ENCODE peak calls at places on chromosomes 13 and 19, in eight cellular contexts. One of them, this sample, is unnamed.

GRCh38 chr13:46660859-46661258 is 107.9 kb downstream of the LRCH1 start:
- DNase-seq in SHP77 treated with DMSO at 0.1 percent for 48 hours: no peak
- DNase-seq in caudate nucleus: no peak
- DNase-seq in activated CD4-positive, alpha-beta T cell treated with anti-CD3 and anti-CD28 coated beads, Interleukin-2, amount 50 U/mL, for 4 hours: no peak
- DNase-seq in nucleus accumbens: no peak
- DNase-seq in H54: no peak
- DNase-seq in suprapubic skin: no peak
- DNase-seq in activated CD8-positive, alpha-beta memory T cell treated with anti-CD3 and anti-CD28 coated beads for 4 hours: no peak
- DNase-seq in this sample: no peak

GRCh38 chr13:69769637-69770036 is 338.0 kb upstream of the ATXN8OS start:
- DNase-seq in caudate nucleus: no peak
- DNase-seq in suprapubic skin: no peak
- DNase-seq in activated CD8-positive, alpha-beta memory T cell treated with anti-CD3 and anti-CD28 coated beads for 4 hours: no peak
- DNase-seq in H54: no peak
- DNase-seq in activated CD4-positive, alpha-beta T cell treated with anti-CD3 and anti-CD28 coated beads, Interleukin-2, amount 50 U/mL, for 4 hours: no peak
- DNase-seq in nucleus accumbens: no peak
- DNase-seq in SHP77 treated with DMSO at 0.1 percent for 48 hours: no peak
- DNase-seq in this sample: no peak

GRCh38 chr13:25686831-25687495 is 315.2 kb downstream of the ATP8A2 start:
- DNase-seq in activated CD4-positive, alpha-beta T cell treated with anti-CD3 and anti-CD28 coated beads, Interleukin-2, amount 50 U/mL, for 4 hours: no peak
- DNase-seq in SHP77 treated with DMSO at 0.1 percent for 48 hours: peak; percentile 93
- DNase-seq in caudate nucleus: no peak
- DNase-seq in H54: no peak
- DNase-seq in suprapubic skin: no peak
- DNase-seq in nucleus accumbens: no peak
- DNase-seq in activated CD8-positive, alpha-beta memory T cell treated with anti-CD3 and anti-CD28 coated beads for 4 hours: no peak
- DNase-seq in this sample: no peak

GRCh38 chr19:14112809-14113385 is 4.7 kb downstream of the PRKACA start:
- DNase-seq in activated CD4-positive, alpha-beta T cell treated with anti-CD3 and anti-CD28 coated beads, Interleukin-2, amount 50 U/mL, for 4 hours: no peak
- DNase-seq in caudate nucleus: no peak
- DNase-seq in suprapubic skin: peak; percentile 70
- DNase-seq in SHP77 treated with DMSO at 0.1 percent for 48 hours: no peak
- DNase-seq in H54: no peak
- DNase-seq in activated CD8-positive, alpha-beta memory T cell treated with anti-CD3 and anti-CD28 coated beads for 4 hours: no peak
- DNase-seq in nucleus accumbens: no peak
- DNase-seq in this sample: no peak

GRCh38 chr19:3655402-3656072 is 28.9 kb upstream of the CACTIN start:
- DNase-seq in nucleus accumbens: no peak
- DNase-seq in suprapubic skin: no peak
- DNase-seq in H54: peak; percentile 100
- DNase-seq in activated CD8-positive, alpha-beta memory T cell treated with anti-CD3 and anti-CD28 coated beads for 4 hours: no peak
- DNase-seq in activated CD4-positive, alpha-beta T cell treated with anti-CD3 and anti-CD28 coated beads, Interleukin-2, amount 50 U/mL, for 4 hours: no peak
- DNase-seq in caudate nucleus: no peak
- DNase-seq in SHP77 treated with DMSO at 0.1 percent for 48 hours: no peak
- DNase-seq in this sample: no peak

GRCh38 chr19:44813331-44814131 is 4.6 kb downstream of the BCAM start:
- DNase-seq in activated CD8-positive, alpha-beta memory T cell treated with anti-CD3 and anti-CD28 coated beads for 4 hours: no peak
- DNase-seq in suprapubic skin: peak; percentile 61
- DNase-seq in activated CD4-positive, alpha-beta T cell treated with anti-CD3 and anti-CD28 coated beads, Interleukin-2, amount 50 U/mL, for 4 hours: no peak
- DNase-seq in H54: no peak
- DNase-seq in SHP77 treated with DMSO at 0.1 percent for 48 hours: no peak
- DNase-seq in caudate nucleus: no peak
- DNase-seq in nucleus accumbens: no peak
- DNase-seq in this sample: no peak

GRCh38 chr13:53092931-53093330 is 64.3 kb downstream of the OLFM4 start:
- DNase-seq in caudate nucleus: no peak
- DNase-seq in activated CD8-positive, alpha-beta memory T cell treated with anti-CD3 and anti-CD28 coated beads for 4 hours: no peak
- DNase-seq in suprapubic skin: no peak
- DNase-seq in nucleus accumbens: no peak
- DNase-seq in SHP77 treated with DMSO at 0.1 percent for 48 hours: no peak
- DNase-seq in H54: no peak
- DNase-seq in activated CD4-positive, alpha-beta T cell treated with anti-CD3 and anti-CD28 coated beads, Interleukin-2, amount 50 U/mL, for 4 hours: no peak
- DNase-seq in this sample: no peak

GRCh38 chr19:1469200-1469935 is 9.6 kb downstream of the C19orf25 start:
- DNase-seq in activated CD4-positive, alpha-beta T cell treated with anti-CD3 and anti-CD28 coated beads, Interleukin-2, amount 50 U/mL, for 4 hours: no peak
- DNase-seq in nucleus accumbens: no peak
- DNase-seq in caudate nucleus: no peak
- DNase-seq in activated CD8-positive, alpha-beta memory T cell treated with anti-CD3 and anti-CD28 coated beads for 4 hours: no peak
- DNase-seq in H54: no peak
- DNase-seq in suprapubic skin: no peak
- DNase-seq in SHP77 treated with DMSO at 0.1 percent for 48 hours: no peak
- DNase-seq in this sample: no peak

GRCh38 chr13:108306768-108307332 is 37.3 kb downstream of the TNFSF13B start:
- DNase-seq in suprapubic skin: no peak
- DNase-seq in activated CD4-positive, alpha-beta T cell treated with anti-CD3 and anti-CD28 coated beads, Interleukin-2, amount 50 U/mL, for 4 hours: no peak
- DNase-seq in nucleus accumbens: no peak
- DNase-seq in SHP77 treated with DMSO at 0.1 percent for 48 hours: no peak
- DNase-seq in activated CD8-positive, alpha-beta memory T cell treated with anti-CD3 and anti-CD28 coated beads for 4 hours: no peak
- DNase-seq in H54: no peak
- DNase-seq in caudate nucleus: no peak
- DNase-seq in this sample: no peak

GRCh38 chr13:107730835-107731234 is 484.5 kb downstream of the LIG4 start:
- DNase-seq in nucleus accumbens: no peak
- DNase-seq in caudate nucleus: no peak
- DNase-seq in activated CD4-positive, alpha-beta T cell treated with anti-CD3 and anti-CD28 coated beads, Interleukin-2, amount 50 U/mL, for 4 hours: no peak
- DNase-seq in SHP77 treated with DMSO at 0.1 percent for 48 hours: no peak
- DNase-seq in suprapubic skin: no peak
- DNase-seq in activated CD8-positive, alpha-beta memory T cell treated with anti-CD3 and anti-CD28 coated beads for 4 hours: no peak
- DNase-seq in H54: no peak
- DNase-seq in this sample: no peak

GRCh38 chr13:46586766-46587509 is 34.0 kb downstream of the LRCH1 start:
- DNase-seq in suprapubic skin: no peak
- DNase-seq in activated CD4-positive, alpha-beta T cell treated with anti-CD3 and anti-CD28 coated beads, Interleukin-2, amount 50 U/mL, for 4 hours: no peak
- DNase-seq in SHP77 treated with DMSO at 0.1 percent for 48 hours: no peak
- DNase-seq in H54: no peak
- DNase-seq in caudate nucleus: no peak
- DNase-seq in activated CD8-positive, alpha-beta memory T cell treated with anti-CD3 and anti-CD28 coated beads for 4 hours: no peak
- DNase-seq in nucleus accumbens: no peak
- DNase-seq in this sample: no peak

GRCh38 chr19:4447327-4448146 is 10.1 kb downstream of the UBXN6 start:
- DNase-seq in nucleus accumbens: no peak
- DNase-seq in caudate nucleus: no peak
- DNase-seq in SHP77 treated with DMSO at 0.1 percent for 48 hours: no peak
- DNase-seq in activated CD8-positive, alpha-beta memory T cell treated with anti-CD3 and anti-CD28 coated beads for 4 hours: no peak
- DNase-seq in activated CD4-positive, alpha-beta T cell treated with anti-CD3 and anti-CD28 coated beads, Interleukin-2, amount 50 U/mL, for 4 hours: no peak
- DNase-seq in suprapubic skin: no peak
- DNase-seq in H54: no peak
- DNase-seq in this sample: no peak